ENCODE peak calls at places on chromosomes 13 and 19, in five cellular contexts. N is MM.1S; R is tibial nerve; X is AG10803; Q is CD8-positive, alpha-beta T cell. C is an unnamed sample.

GRCh38 chr13:68291595-68291994 is 1061.5 kb upstream of the PCDH9 start:
- DNase-seq in N (no peak), R (no peak), X (no peak), Q (no peak), C (no peak)

GRCh38 chr13:78593652-78594494 is 9.5 kb downstream of the POU4F1 start:
- DNase-seq in N (no peak), R (no peak), X (no peak), Q (no peak), C (no peak)

GRCh38 chr19:46192990-46193650 is 36.4 kb upstream of the IGFL1 start:
- DNase-seq in N (no peak), R (no peak), X (peak), Q (no peak), C (no peak)

GRCh38 chr13:50320297-50320862 is 305.1 kb downstream of the KCNRG start:
- DNase-seq in N (no peak), R (no peak), X (peak), Q (no peak), C (no peak)

GRCh38 chr13:26111797-26112196 is 60.0 kb upstream of the SHISA2 start:
- DNase-seq in N (no peak), R (no peak), X (no peak), Q (no peak), C (no peak)

GRCh38 chr13:23436680-23437079 is 3.2 kb upstream of the SACS start:
- DNase-seq in N (no peak), R (no peak), X (peak), Q (no peak), C (no peak)

GRCh38 chr13:51249767-51250741 is 27.9 kb downstream of the FAM124A start:
- DNase-seq in N (no peak), R (no peak), X (no peak), Q (no peak), C (no peak)

GRCh38 chr13:97142452-97142851 is 79.7 kb upstream of the MBNL2 start:
- DNase-seq in N (no peak), R (no peak), X (peak), Q (no peak), C (no peak)

GRCh38 chr13:21074601-21075302 is 13.4 kb upstream of the LATS2 start:
- DNase-seq in N (no peak), R (peak), X (peak), Q (no peak), C (no peak)

GRCh38 chr13:90382425-90382824 is 965.1 kb upstream of the MIR17HG start:
- DNase-seq in N (no peak), R (no peak), X (no peak), Q (no peak), C (no peak)

GRCh38 chr19:31718898-31719297 is 369.7 kb upstream of the TSHZ3 start:
- DNase-seq in N (no peak), R (no peak), X (no peak), Q (no peak), C (no peak)

GRCh38 chr19:44722131-44723121 is 23.5 kb downstream of the CEACAM16 start:
- DNase-seq in N (peak), R (no peak), X (no peak), Q (no peak), C (no peak)

GRCh38 chr13:45206340-45206739 is 5.5 kb upstream of the KCTD4 start:
- DNase-seq in N (no peak), R (no peak), X (peak), Q (no peak), C (peak)

GRCh38 chr19:54390942-54391577 is 24.2 kb upstream of the TTYH1 start:
- DNase-seq in N (peak), R (no peak), X (peak), Q (peak), C (no peak)

GRCh38 chr19:37012093-37012745 is 66.0 kb upstream of the ZNF420 start:
- DNase-seq in N (no peak), R (no peak), X (no peak), Q (no peak), C (no peak)

GRCh38 chr19:55156202-55157063 is 1.1 kb downstream of the TNNI3 start:
- DNase-seq in N (no peak), R (no peak), X (no peak), Q (no peak), C (no peak)

GRCh38 chr19:4575267-4575793 is 15.8 kb upstream of the SEMA6B start:
- DNase-seq in N (no peak), R (peak), X (peak), Q (no peak), C (no peak)

GRCh38 chr13:75556961-75557360 is 7.4 kb downstream of the UCHL3 start:
- DNase-seq in N (no peak), R (no peak), X (no peak), Q (no peak), C (no peak)

GRCh38 chr13:75554981-75555380 is 5.4 kb downstream of the UCHL3 start:
- DNase-seq in N (no peak), R (no peak), X (no peak), Q (no peak), C (no peak)

GRCh38 chr13:75558130-75558840 is 8.7 kb downstream of the UCHL3 start:
- DNase-seq in N (no peak), R (no peak), X (no peak), Q (no peak), C (no peak)

GRCh38 chr13:75550159-75550567 is 572 bp downstream of the UCHL3 start:
- DNase-seq in N (peak), R (no peak), X (peak), Q (no peak), C (no peak)

DNA sequence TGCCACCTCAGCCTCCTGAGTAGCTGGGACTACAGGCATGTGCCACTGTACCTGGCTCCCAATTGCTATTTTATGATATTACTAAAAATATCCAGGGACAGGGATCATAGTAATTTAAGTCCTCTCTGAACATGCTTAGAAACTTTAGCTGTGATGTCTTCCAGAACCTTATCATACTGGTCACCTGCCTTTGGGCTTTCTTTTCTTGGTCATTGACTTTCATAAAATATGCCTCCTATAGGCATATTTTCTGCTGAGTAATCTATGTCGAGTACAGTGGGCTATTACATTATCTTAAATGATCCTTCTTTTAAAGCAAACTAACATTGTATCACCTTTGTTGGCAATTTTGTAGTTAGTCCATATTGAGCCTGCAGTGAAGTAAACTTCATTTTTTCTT is 6.2 kb downstream of the UCHL3 start:
- DNase-seq in N (no peak), R (no peak), X (no peak), Q (no peak), C (no peak)
- H3K4me3 ChIP-seq in N (no peak), R (no peak), X (no peak), Q (no peak), C (no peak)

DNA sequence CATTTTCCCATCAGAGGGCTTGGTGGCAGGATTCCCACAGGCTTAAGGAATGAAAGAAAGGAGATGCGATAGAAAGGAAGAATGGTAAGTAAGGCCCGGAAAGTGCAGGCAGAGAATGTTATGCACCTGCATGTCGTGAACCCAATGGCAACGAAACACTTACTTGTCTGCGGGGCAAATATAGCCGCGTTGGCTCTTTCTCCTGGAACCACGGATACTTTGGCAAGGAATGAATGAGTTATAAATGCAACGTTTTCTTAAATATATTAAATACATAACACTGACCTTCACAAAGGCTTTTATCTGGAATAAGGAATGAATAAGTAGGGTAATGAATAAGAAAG is 192.1 kb downstream of the KATNAL1 start:
- DNase-seq in N (no peak), R (no peak), X (no peak), Q (no peak), C (no peak)
- TF ChIP-seq CTCF in N (no peak), R (no peak), X (no peak), Q (peak), C (no peak)

GRCh38 chr13:57996717-57997116 is 365.2 kb downstream of the PCDH17 start:
- DNase-seq in N (no peak), R (no peak), X (no peak), Q (no peak), C (no peak)
- H3K4me3 ChIP-seq in N (no peak), R (no peak), X (no peak), Q (no peak), C (no peak)

GRCh38 chr19:51809787-51810186 is 14.8 kb downstream of the FPR3 start:
- DNase-seq in N (no peak), R (peak), X (peak), Q (no peak), C (no peak)

GRCh38 chr19:51811344-51811743 is 16.4 kb downstream of the FPR3 start:
- DNase-seq in N (no peak), R (no peak), X (no peak), Q (no peak), C (no peak)

GRCh38 chr19:51808333-51808986 is 13.5 kb downstream of the FPR3 start:
- DNase-seq in N (no peak), R (no peak), X (peak), Q (no peak), C (no peak)

GRCh38 chr19:51807925-51808324 is 13.0 kb downstream of the FPR3 start:
- DNase-seq in N (no peak), R (no peak), X (no peak), Q (no peak), C (no peak)

DNA sequence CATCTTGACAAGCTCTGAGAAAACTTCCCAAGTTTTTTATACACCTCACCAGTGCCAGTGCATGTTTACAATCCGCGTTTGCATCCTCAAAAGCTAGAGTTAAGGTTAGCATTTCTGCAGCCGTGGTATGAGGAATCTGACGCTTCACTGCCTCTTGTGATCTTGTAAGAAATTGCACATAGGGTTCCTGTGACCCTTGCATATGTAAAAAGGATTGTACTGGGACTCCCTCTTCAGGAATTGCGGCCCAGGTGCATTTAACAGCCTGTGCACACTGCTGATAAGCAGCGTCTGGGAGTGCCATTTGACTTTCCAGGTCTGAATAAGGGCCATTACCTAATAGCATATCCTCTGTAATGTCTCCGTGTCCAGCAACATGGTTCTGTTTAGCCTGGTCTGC is 15.3 kb downstream of the FPR3 start:
- DNase-seq in N (no peak), R (no peak), X (peak), Q (no peak), C (no peak)
- TF ChIP-seq CTCF in N (no peak), R (no peak), X (peak), Q (no peak), C (no peak)

DNA sequence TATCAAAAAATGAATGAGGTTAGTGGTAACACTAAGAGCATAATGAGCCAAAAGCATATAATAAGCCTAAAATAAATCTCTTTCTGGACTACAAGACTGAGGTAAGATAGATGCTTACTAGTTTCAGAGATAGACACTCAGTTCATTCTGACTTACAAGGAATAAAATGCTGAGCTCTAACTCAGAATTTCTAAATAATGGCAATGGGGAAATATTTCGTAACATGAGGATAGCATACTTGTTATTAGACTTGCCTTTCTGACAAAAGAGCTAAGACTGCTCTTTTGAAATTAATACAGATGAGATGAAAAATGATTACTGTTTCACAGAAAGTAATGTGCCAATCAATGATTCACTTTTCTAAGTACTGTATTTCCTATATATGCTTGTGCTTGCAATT is 2770.9 kb upstream of the PCDH20 start:
- DNase-seq in N (no peak), R (no peak), X (no peak), Q (no peak), C (no peak)
- H3K4me3 ChIP-seq in N (no peak), R (no peak), X (no peak), Q (no peak), C (no peak)

DNA sequence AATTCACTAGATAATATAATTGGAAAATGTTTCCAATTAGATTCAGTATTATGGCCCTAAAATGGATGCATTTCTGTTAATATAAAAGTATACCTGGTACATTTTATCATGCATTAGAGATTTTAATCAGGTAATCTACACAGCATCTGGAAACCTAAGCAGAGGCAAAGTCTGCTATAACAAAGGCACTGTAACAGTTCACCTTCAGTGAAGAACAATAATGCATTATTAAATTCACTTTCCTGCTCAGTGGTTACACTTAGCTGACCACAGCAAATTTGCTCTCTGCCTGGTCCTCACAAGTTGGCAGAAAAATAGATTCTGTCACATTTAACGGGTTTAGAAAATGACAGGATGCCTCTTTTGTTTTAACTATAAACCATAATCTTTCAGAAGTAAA is 326.9 kb downstream of the DACH1 start:
- DNase-seq in N (no peak), R (no peak), X (no peak), Q (no peak), C (no peak)
- TF ChIP-seq CTCF in N (no peak), R (no peak), X (no peak), Q (no peak), C (no peak)

C was measured in GM12864.